ENCODE peak calls at places on chromosomes 2 and 18, in nine cellular contexts. Q, R, M, D, X, W, A, S and J are unnamed samples.

GRCh38 chr2:96164459-96165184 is 19.4 kb upstream of the DUSP2 start:
- DNase-seq in Q (peak; percentile 93), R (peak; percentile 81), M (no peak), D (peak; percentile 56), X (no peak), W (peak; percentile 37), A (peak; percentile 34), S (no peak), J (no peak)

GRCh38 chr2:169018390-169018789 is 12.7 kb downstream of the ABCB11 start:
- DNase-seq in Q (no peak), R (no peak), M (no peak), D (no peak), X (no peak), W (no peak), A (no peak), S (no peak), J (no peak)

GRCh38 chr2:174286172-174286571 is 37.8 kb upstream of the OLA1 start:
- DNase-seq in Q (no peak), R (no peak), M (no peak), D (no peak), X (no peak), W (no peak), A (no peak), S (peak; percentile 54), J (no peak)

GRCh38 chr2:220465700-220466099 is 838.3 kb downstream of the SLC4A3 start:
- DNase-seq in Q (no peak), R (no peak), M (no peak), D (no peak), X (no peak), W (no peak), A (no peak), S (no peak), J (no peak)

GRCh38 chr2:172869861-172870260 is 134.2 kb downstream of the RAPGEF4 start:
- DNase-seq in Q (no peak), R (no peak), M (no peak), D (no peak), X (no peak), W (no peak), A (no peak), S (no peak), J (no peak)

GRCh38 chr2:31282634-31283033 is 48.7 kb downstream of the EHD3 start:
- DNase-seq in Q (no peak), R (no peak), M (no peak), D (no peak), X (no peak), W (no peak), A (no peak), S (no peak), J (no peak)

GRCh38 chr2:180222642-180223041 is 215.5 kb upstream of the CWC22 start:
- DNase-seq in Q (no peak), R (peak; percentile 16), M (no peak), D (no peak), X (peak; percentile 80), W (no peak), A (no peak), S (peak; percentile 70), J (peak; percentile 88)

GRCh38 chr2:25606892-25607291 is 66.5 kb downstream of the DTNB start:
- DNase-seq in Q (peak; percentile 47), R (no peak), M (no peak), D (no peak), X (peak; percentile 40), W (no peak), A (no peak), S (no peak), J (peak; percentile 44)

GRCh38 chr2:101355561-101356130 is 31.7 kb downstream of the CREG2 start:
- DNase-seq in Q (no peak), R (no peak), M (no peak), D (no peak), X (no peak), W (no peak), A (no peak), S (no peak), J (peak; percentile 40)

GRCh38 chr18:34926683-34927082 is 114.5 kb upstream of the MAPRE2 start:
- DNase-seq in Q (no peak), R (no peak), M (no peak), D (no peak), X (no peak), W (no peak), A (no peak), S (no peak), J (no peak)

GRCh38 chr2:235330775-235331438 is 162.9 kb upstream of the AGAP1 start:
- DNase-seq in Q (no peak), R (no peak), M (no peak), D (no peak), X (peak; percentile 6), W (no peak), A (no peak), S (no peak), J (peak; percentile 87)

GRCh38 chr2:217835931-217836881 is 166.6 kb downstream of the TNS1 start:
- DNase-seq in Q (no peak), R (no peak), M (no peak), D (no peak), X (peak; percentile 9), W (no peak), A (no peak), S (no peak), J (peak; percentile 77)

GRCh38 chr2:223641062-223641461 is 38.9 kb upstream of the SCG2 start:
- DNase-seq in Q (no peak), R (no peak), M (peak; percentile 80), D (no peak), X (peak; percentile 41), W (no peak), A (no peak), S (no peak), J (no peak)

GRCh38 chr2:86211033-86211795 is 12.0 kb downstream of the MRPL35 start:
- DNase-seq in Q (no peak), R (no peak), M (no peak), D (no peak), X (no peak), W (no peak), A (no peak), S (no peak), J (no peak)

GRCh38 chr2:98875081-98875728 is 60.8 kb downstream of the CRACDL start:
- DNase-seq in Q (no peak), R (no peak), M (no peak), D (no peak), X (no peak), W (no peak), A (no peak), S (no peak), J (no peak)

GRCh38 chr2:134228493-134228903 is 25.4 kb upstream of the MGAT5 start:
- DNase-seq in Q (no peak), R (no peak), M (no peak), D (no peak), X (no peak), W (no peak), A (no peak), S (no peak), J (no peak)

GRCh38 chr18:56568986-56569385 is 69.4 kb downstream of the TXNL1 start:
- DNase-seq in Q (no peak), R (no peak), M (no peak), D (no peak), X (no peak), W (no peak), A (no peak), S (no peak), J (no peak)

GRCh38 chr2:181973379-181973778 is 12.3 kb upstream of the PPP1R1C start:
- DNase-seq in Q (no peak), R (no peak), M (no peak), D (no peak), X (no peak), W (no peak), A (no peak), S (no peak), J (no peak)

GRCh38 chr2:180203972-180204371 is 196.9 kb upstream of the CWC22 start:
- DNase-seq in Q (no peak), R (no peak), M (no peak), D (no peak), X (peak; percentile 89), W (no peak), A (no peak), S (no peak), J (peak; percentile 43)

GRCh38 chr2:110853516-110853915 is 121.1 kb downstream of the ACOXL start:
- DNase-seq in Q (peak; percentile 67), R (no peak), M (no peak), D (peak; percentile 43), X (no peak), W (peak; percentile 41), A (peak; percentile 7), S (peak; percentile 6), J (peak; percentile 14)

GRCh38 chr18:5510109-5510846 is 33.5 kb downstream of the EPB41L3 start:
- DNase-seq in Q (no peak), R (no peak), M (peak; percentile 5), D (no peak), X (no peak), W (no peak), A (no peak), S (no peak), J (no peak)

GRCh38 chr2:85865539-85866164 is 23.1 kb downstream of the ST3GAL5 start:
- DNase-seq in Q (no peak), R (no peak), M (no peak), D (no peak), X (no peak), W (no peak), A (no peak), S (no peak), J (peak; percentile 28)

GRCh38 chr2:25340340-25340886 is 1.3 kb downstream of the DNMT3A start:
- DNase-seq in Q (no peak), R (no peak), M (no peak), D (no peak), X (no peak), W (peak; percentile 24), A (no peak), S (no peak), J (no peak)

GRCh38 chr2:112646102-112646719 is 472 bp downstream of the SLC20A1 start:
- DNase-seq in Q (peak; percentile 65), R (no peak), M (no peak), D (peak; percentile 27), X (no peak), W (peak; percentile 52), A (peak; percentile 13), S (no peak), J (peak; percentile 47)

GRCh38 chr18:80133124-80133523 is 24.1 kb downstream of the ADNP2 start:
- DNase-seq in Q (no peak), R (no peak), M (no peak), D (no peak), X (no peak), W (no peak), A (no peak), S (no peak), J (no peak)

GRCh38 chr2:45675130-45675812 is 23.8 kb downstream of the PRKCE start:
- DNase-seq in Q (no peak), R (no peak), M (no peak), D (no peak), X (no peak), W (no peak), A (no peak), S (peak; percentile 66), J (no peak)

GRCh38 chr2:231034291-231034882 is 2.9 kb upstream of the C2orf72 start:
- DNase-seq in Q (peak; percentile 35), R (no peak), M (no peak), D (no peak), X (no peak), W (no peak), A (no peak), S (no peak), J (no peak)

GRCh38 chr2:201448067-201448466 is 3.2 kb downstream of the TRAK2 start:
- DNase-seq in Q (no peak), R (no peak), M (no peak), D (no peak), X (no peak), W (no peak), A (no peak), S (no peak), J (no peak)

GRCh38 chr18:59345556-59345955 is 13.5 kb downstream of the LMAN1 start:
- DNase-seq in Q (no peak), R (no peak), M (no peak), D (no peak), X (peak; percentile 26), W (no peak), A (no peak), S (no peak), J (peak; percentile 6)

GRCh38 chr18:7926526-7926925 is 359.4 kb downstream of the PTPRM start:
- DNase-seq in Q (no peak), R (no peak), M (no peak), D (no peak), X (no peak), W (no peak), A (no peak), S (no peak), J (no peak)

GRCh38 chr2:12421061-12421460 is 295.7 kb upstream of the TRIB2 start:
- DNase-seq in Q (no peak), R (no peak), M (no peak), D (no peak), X (no peak), W (no peak), A (no peak), S (no peak), J (no peak)